ENCODE peak calls at places on chromosomes 4 and X, in nine cellular contexts. C is iris pigment epithelial cell, U is fibroblast of the aortic adventitia, T is HFF-Myc, L is DMS79, D is HTR-8/SVneo, B is GF-D8, O is H9, W is G401. P is an unnamed sample.

GRCh38 chr4:139767168-139767567 is 101.5 kb downstream of the MGST2 start:
- DNase-seq in C (peak), U (no peak), T (no peak), L (no peak), D (no peak), B (no peak), O (no peak), W (no peak), P (no peak)

GRCh38 chr4:38601244-38601915 is 62.6 kb upstream of the KLF3 start:
- DNase-seq in C (peak), U (peak), T (no peak), L (no peak), D (peak), B (no peak), O (no peak), W (no peak), P (no peak)

GRCh38 chrX:10173331-10173900 is 16.6 kb downstream of the CLCN4 start:
- DNase-seq in C (peak), U (peak), T (peak), L (peak), D (peak), B (no peak), O (peak), W (peak), P (peak)

GRCh38 chrX:11952176-11952720 is 186.0 kb upstream of the FRMPD4 start:
- DNase-seq in C (no peak), U (peak), T (no peak), L (no peak), D (no peak), B (no peak), O (no peak), W (no peak), P (no peak)

GRCh38 chrX:81229208-81229607 is 27.3 kb downstream of the SH3BGRL start:
- DNase-seq in C (no peak), U (no peak), T (no peak), L (no peak), D (no peak), B (no peak), O (no peak), W (no peak), P (no peak)

GRCh38 chrX:134764202-134764785 is 106.0 kb upstream of the PLAC1 start:
- DNase-seq in C (peak), U (peak), T (no peak), L (no peak), D (peak), B (peak), O (no peak), W (peak), P (peak)

GRCh38 chrX:46547857-46548256 is 2.6 kb upstream of the ZNF674 start:
- DNase-seq in C (peak), U (peak), T (peak), L (no peak), D (no peak), B (no peak), O (no peak), W (no peak), P (peak)

GRCh38 chr4:41496980-41497379 is 41.0 kb upstream of the LIMCH1 start:
- DNase-seq in C (no peak), U (no peak), T (no peak), L (no peak), D (no peak), B (no peak), O (no peak), W (no peak), P (no peak)

GRCh38 chrX:129650821-129651510 is 3.8 kb downstream of the APLN start:
- DNase-seq in C (no peak), U (no peak), T (no peak), L (no peak), D (no peak), B (no peak), O (peak), W (no peak), P (no peak)

GRCh38 chr4:152535236-152535902 is 523 bp downstream of the FBXW7 start:
- DNase-seq in C (no peak), U (no peak), T (no peak), L (no peak), D (no peak), B (no peak), O (no peak), W (no peak), P (no peak)

GRCh38 chr4:169418846-169419245 is 148.1 kb upstream of the SH3RF1 start:
- DNase-seq in C (no peak), U (no peak), T (no peak), L (no peak), D (no peak), B (no peak), O (no peak), W (no peak), P (no peak)

GRCh38 chr4:44493924-44494323 is 45.3 kb upstream of the KCTD8 start:
- DNase-seq in C (no peak), U (peak), T (no peak), L (no peak), D (peak), B (no peak), O (peak), W (peak), P (no peak)

GRCh38 chr4:123674752-123675151 is 278.2 kb downstream of the SPRY1 start:
- DNase-seq in C (peak), U (peak), T (no peak), L (no peak), D (no peak), B (no peak), O (no peak), W (no peak), P (no peak)

GRCh38 chrX:132532955-132533354 is 44.1 kb upstream of the MBNL3 start:
- DNase-seq in C (peak), U (peak), T (peak), L (no peak), D (no peak), B (no peak), O (no peak), W (no peak), P (no peak)

GRCh38 chr4:4864443-4864939 is 5.0 kb downstream of the MSX1 start:
- DNase-seq in C (no peak), U (no peak), T (no peak), L (no peak), D (no peak), B (no peak), O (no peak), W (no peak), P (no peak)

GRCh38 chrX:49792376-49792775 is 36.7 kb upstream of the PAGE4 start:
- DNase-seq in C (no peak), U (no peak), T (no peak), L (no peak), D (no peak), B (no peak), O (no peak), W (no peak), P (no peak)

GRCh38 chr4:183905081-183905592 is at the start of gene STOX2:
- DNase-seq in C (peak), U (peak), T (no peak), L (peak), D (peak), B (no peak), O (peak), W (peak), P (no peak)

GRCh38 chr4:165328708-165329107 is 1.2 kb downstream of the MSMO1 start:
- DNase-seq in C (no peak), U (no peak), T (no peak), L (no peak), D (no peak), B (no peak), O (no peak), W (no peak), P (no peak)

GRCh38 chr4:95095352-95095974 is 337.7 kb downstream of the BMPR1B start:
- DNase-seq in C (peak), U (peak), T (no peak), L (no peak), D (peak), B (no peak), O (no peak), W (peak), P (no peak)

GRCh38 chr4:91171217-91171616 is 1044.0 kb downstream of the CCSER1 start:
- DNase-seq in C (no peak), U (no peak), T (no peak), L (no peak), D (no peak), B (no peak), O (no peak), W (no peak), P (no peak)

GRCh38 chrX:102720237-102721168 is at the start of gene GPRASP3:
- DNase-seq in C (peak), U (peak), T (no peak), L (peak), D (peak), B (no peak), O (no peak), W (peak), P (peak)

GRCh38 chrX:46208225-46208854 is 336.9 kb downstream of the ZNF674 start:
- DNase-seq in C (peak), U (peak), T (peak), L (no peak), D (peak), B (no peak), O (no peak), W (no peak), P (no peak)

GRCh38 chr4:156377036-156377700 is 423.5 kb upstream of the CTSO start:
- DNase-seq in C (peak), U (peak), T (peak), L (no peak), D (peak), B (no peak), O (no peak), W (no peak), P (no peak)

GRCh38 chr4:145177906-145178538 is 2.4 kb downstream of the OTUD4 start:
- DNase-seq in C (peak), U (peak), T (no peak), L (no peak), D (no peak), B (peak), O (no peak), W (peak), P (no peak)

GRCh38 chr4:88976514-88977035 is 80.4 kb downstream of the FAM13A start:
- DNase-seq in C (no peak), U (no peak), T (no peak), L (no peak), D (no peak), B (no peak), O (no peak), W (no peak), P (no peak)

GRCh38 chr4:138797646-138798045 is 217.9 kb upstream of the NOCT start:
- DNase-seq in C (no peak), U (no peak), T (no peak), L (no peak), D (no peak), B (no peak), O (no peak), W (no peak), P (no peak)

GRCh38 chr4:54626113-54626512 is 31.6 kb upstream of the KIT start:
- DNase-seq in C (no peak), U (no peak), T (no peak), L (no peak), D (no peak), B (no peak), O (no peak), W (no peak), P (no peak)

P was measured in keratinocyte.